ENCODE peak calls at places on chromosome 4, in five cellular contexts. F is right cardiac atrium; Y is NCI-H510A treated with DMSO at 0.1 percent for 48 hours; L is M059J; J is effector memory CD4-positive, alpha-beta T cell. Z is an unnamed sample.
A peak's percentile ranks its signal among the peaks of the same experiment; 100 is the strongest.

GRCh38 chr4:24646777-24647460 is 62.6 kb upstream of the DHX15 start:
- DNase-seq in J (no peak), L (no peak), Y (no peak), F (no peak), Z (no peak)

GRCh38 chr4:92551616-92552015 is 247.8 kb downstream of the GRID2 start:
- DNase-seq in J (no peak), L (no peak), Y (no peak), F (no peak), Z (no peak)

GRCh38 chr4:112231779-112232713 is at the start of gene AP1AR:
- DNase-seq in F (peak; percentile 93), Y (peak; percentile 41), J (peak; percentile 77), L (peak; percentile 66), Z (peak; percentile 90)

GRCh38 chr4:183783933-183784622 is 121.0 kb upstream of the STOX2 start:
- DNase-seq in L (peak; percentile 9), J (no peak), Y (no peak), F (peak; percentile 72), Z (no peak)

GRCh38 chr4:76950052-76950845 is 697 bp downstream of the SEPTIN11 start:
- DNase-seq in J (peak; percentile 33), L (peak; percentile 52), Y (no peak), F (peak; percentile 86), Z (peak; percentile 61)

GRCh38 chr4:7425591-7426468 is 8.9 kb downstream of the PSAPL1 start:
- DNase-seq in J (no peak), F (no peak), L (no peak), Y (no peak), Z (no peak)

GRCh38 chr4:47032405-47033106 is 1.2 kb downstream of the GABRB1 start:
- DNase-seq in Y (peak; percentile 51), J (no peak), L (peak; percentile 69), F (peak; percentile 83), Z (peak; percentile 62)

GRCh38 chr4:914531-914930 is 17.6 kb downstream of the GAK start:
- DNase-seq in Y (no peak), J (no peak), L (no peak), F (peak; percentile 24), Z (no peak)

GRCh38 chr4:113745724-113746123 is 15.8 kb downstream of the CAMK2D start:
- DNase-seq in J (no peak), L (no peak), F (no peak), Y (no peak), Z (no peak)

GRCh38 chr4:119068529-119068962 is 67.1 kb upstream of the MYOZ2 start:
- DNase-seq in J (no peak), Y (no peak), F (no peak), L (peak; percentile 77), Z (no peak)

GRCh38 chr4:87530868-87531267 is 1.7 kb upstream of the SPARCL1 start:
- DNase-seq in F (peak; percentile 89), J (no peak), L (no peak), Y (no peak), Z (no peak)

Z was measured in GM13977.